ENCODE peak calls at places on chromosomes 12 and 14, in ten cellular contexts. A, Q, X, P, C, N, K, J, T and B are unnamed samples.

GRCh38 chr14:63551338-63551737 is 8.2 kb upstream of the PPP2R5E start:
- DNase-seq in A (no peak), T (no peak), C (no peak), P (peak; percentile 28), X (no peak), J (peak; percentile 47), K (no peak), Q (no peak), N (no peak), B (no peak)

GRCh38 chr14:89304972-89305703 is 111.9 kb downstream of the FOXN3 start:
- DNase-seq in C (no peak), X (no peak), K (no peak), T (no peak), J (no peak), Q (no peak), P (no peak), N (no peak), A (peak; percentile 15), B (no peak)

GRCh38 chr12:103331643-103332042 is 164.1 kb downstream of the C12orf42 start:
- DNase-seq in Q (no peak), A (peak; percentile 33), J (no peak), C (no peak), X (no peak), N (no peak), P (no peak), T (no peak), K (no peak), B (no peak)

GRCh38 chr14:91246051-91246852 is 1.7 kb upstream of the GPR68 start:
- DNase-seq in X (no peak), T (peak; percentile 88), J (no peak), N (peak; percentile 68), A (peak; percentile 88), P (no peak), C (peak; percentile 69), K (no peak), Q (no peak), B (peak; percentile 94)

GRCh38 chr14:75222208-75222701 is 45.8 kb upstream of the TMED10 start:
- DNase-seq in A (no peak), K (peak; percentile 40), X (no peak), P (peak; percentile 32), C (no peak), N (no peak), J (peak; percentile 68), T (no peak), Q (no peak), B (no peak)

GRCh38 chr12:117151195-117152031 is 38.9 kb downstream of the FBXO21 start:
- DNase-seq in P (peak; percentile 34), C (no peak), A (peak; percentile 51), X (peak; percentile 86), N (no peak), Q (peak; percentile 78), T (no peak), J (no peak), K (peak; percentile 62), B (no peak)

GRCh38 chr12:34400423-34400881 is 378.2 kb downstream of the ALG10 start:
- DNase-seq in X (no peak), J (no peak), C (peak; percentile 0), Q (no peak), T (no peak), N (no peak), A (no peak), P (no peak), K (no peak), B (no peak)

GRCh38 chr14:22177870-22178269 is 411.2 kb downstream of the DAD1 start:
- DNase-seq in P (no peak), X (no peak), Q (no peak), K (no peak), N (no peak), T (no peak), C (no peak), A (no peak), J (no peak), B (peak; percentile 25)

GRCh38 chr14:91144425-91145145 is 30.7 kb downstream of the DGLUCY start:
- DNase-seq in T (no peak), Q (no peak), N (no peak), A (no peak), P (peak; percentile 18), C (no peak), X (no peak), K (no peak), J (no peak), B (no peak)

GRCh38 chr14:20613094-20614037 is 22.2 kb upstream of the RNASE12 start:
- DNase-seq in C (peak; percentile 81), X (peak; percentile 78), P (peak; percentile 98), Q (peak; percentile 94), J (no peak), A (peak; percentile 96), T (peak; percentile 66), K (peak; percentile 86), N (peak; percentile 80), B (peak; percentile 88)

GRCh38 chr14:105299654-105300541 is 903 bp downstream of the BRF1 start:
- DNase-seq in Q (no peak), T (no peak), N (no peak), C (no peak), J (no peak), X (no peak), P (peak; percentile 33), K (no peak), A (peak; percentile 70), B (no peak)

GRCh38 chr14:71554959-71555612 is 377.1 kb upstream of the RGS6 start:
- DNase-seq in A (no peak), J (no peak), C (no peak), N (no peak), K (no peak), P (no peak), Q (no peak), T (no peak), X (no peak), B (no peak)

GRCh38 chr12:116247377-116247776 is 30.1 kb downstream of the MED13L start:
- DNase-seq in K (no peak), Q (no peak), T (no peak), C (no peak), A (no peak), N (no peak), J (no peak), X (no peak), P (peak; percentile 25), B (no peak)

GRCh38 chr12:12718853-12719252 is 1.7 kb downstream of the CDKN1B start:
- DNase-seq in A (peak; percentile 56), J (no peak), N (no peak), K (no peak), X (peak; percentile 7), Q (no peak), C (no peak), P (peak; percentile 63), T (no peak), B (no peak)

GRCh38 chr14:100714205-100714781 is 12.4 kb upstream of the DLK1 start:
- DNase-seq in Q (no peak), T (no peak), C (no peak), J (no peak), X (no peak), N (no peak), P (no peak), K (no peak), A (peak; percentile 77), B (no peak)

GRCh38 chr14:73786942-73787759 is 64.5 kb upstream of the PTGR2 start:
- DNase-seq in K (peak; percentile 45), Q (no peak), X (peak; percentile 73), C (peak; percentile 37), J (no peak), T (peak; percentile 46), A (peak; percentile 50), N (peak; percentile 44), P (peak; percentile 51), B (peak; percentile 66)

GRCh38 chr12:2856901-2857495 is at the start of gene TEX52:
- DNase-seq in T (no peak), X (peak; percentile 46), K (no peak), Q (no peak), A (peak; percentile 22), N (no peak), P (no peak), J (no peak), C (no peak), B (no peak)

GRCh38 chr14:72169521-72169920 is 237.3 kb downstream of the RGS6 start:
- DNase-seq in T (no peak), J (no peak), C (no peak), K (peak; percentile 4), X (no peak), A (no peak), P (no peak), Q (no peak), N (no peak), B (no peak)

GRCh38 chr14:34199585-34199984 is 248.7 kb upstream of the EGLN3 start:
- DNase-seq in N (no peak), C (no peak), T (no peak), J (no peak), Q (no peak), X (no peak), K (no peak), A (no peak), P (no peak), B (no peak)

GRCh38 chr14:71206766-71207371 is 299.6 kb downstream of the PCNX1 start:
- DNase-seq in A (peak; percentile 58), C (no peak), J (peak; percentile 69), X (no peak), Q (no peak), K (peak; percentile 76), T (no peak), N (no peak), P (peak; percentile 85), B (no peak)

GRCh38 chr12:53994268-53994690 is 5.7 kb upstream of the HOXC9 start:
- DNase-seq in N (no peak), T (no peak), J (no peak), P (peak; percentile 22), A (peak; percentile 81), K (no peak), X (peak; percentile 42), Q (no peak), C (no peak), B (no peak)

GRCh38 chr14:106518054-106518943 is 991.9 kb downstream of the TMEM121 start:
- DNase-seq in K (peak; percentile 20), Q (peak; percentile 19), P (no peak), J (no peak), X (no peak), N (peak; percentile 89), A (peak; percentile 45), T (peak; percentile 44), C (peak; percentile 84), B (peak; percentile 77)

GRCh38 chr12:80937391-80938238 is at the start of gene LIN7A:
- DNase-seq in J (peak; percentile 13), Q (peak; percentile 19), K (peak; percentile 33), P (no peak), A (peak; percentile 94), C (no peak), X (peak; percentile 69), T (no peak), N (no peak), B (no peak)

GRCh38 chr14:89164168-89165074 is 252.6 kb downstream of the FOXN3 start:
- DNase-seq in J (no peak), P (no peak), N (no peak), Q (no peak), K (no peak), C (no peak), X (no peak), A (no peak), T (no peak), B (no peak)

GRCh38 chr12:92743026-92743425 is 40.2 kb downstream of the PLEKHG7 start:
- DNase-seq in X (no peak), Q (no peak), J (no peak), N (no peak), T (no peak), P (no peak), A (no peak), C (no peak), K (no peak), B (no peak)

GRCh38 chr12:32535260-32535999 is 136.1 kb downstream of the FGD4 start:
- DNase-seq in P (no peak), A (peak; percentile 100), N (no peak), X (peak; percentile 18), K (peak; percentile 65), Q (peak; percentile 66), C (no peak), T (no peak), J (peak; percentile 38), B (no peak)

GRCh38 chr14:54102530-54102929 is 145.9 kb upstream of the BMP4 start:
- DNase-seq in C (no peak), J (no peak), A (no peak), P (no peak), Q (no peak), X (no peak), K (no peak), T (no peak), N (no peak), B (no peak)

GRCh38 chr12:53431187-53431586 is 7.5 kb downstream of the AMHR2 start:
- DNase-seq in X (no peak), A (no peak), P (no peak), K (no peak), T (no peak), J (no peak), N (no peak), C (no peak), Q (no peak), B (no peak)